ENCODE peak calls at places on chromosomes 6 and 20, in ten cellular contexts. One of them, this sample, is unnamed.

GRCh38 chr6:5095236-5095635 is 10.1 kb downstream of the PPP1R3G start:
- DNase-seq in endodermal cell: no peak
- DNase-seq in esophagus squamous epithelium: no peak
- DNase-seq in tibial artery: no peak
- DNase-seq in transverse colon: no peak
- DNase-seq in mammary epithelial cell: no peak
- DNase-seq in foreskin keratinocyte: no peak
- DNase-seq in testis: no peak
- DNase-seq in osteoblast: no peak
- DNase-seq in uterus: no peak
- DNase-seq in this sample: no peak

GRCh38 chr6:90233994-90234393 is 62.6 kb downstream of the BACH2 start:
- DNase-seq in mammary epithelial cell: no peak
- DNase-seq in osteoblast: no peak
- DNase-seq in tibial artery: no peak
- DNase-seq in transverse colon: peak; percentile 17
- DNase-seq in endodermal cell: no peak
- DNase-seq in foreskin keratinocyte: no peak
- DNase-seq in esophagus squamous epithelium: no peak
- DNase-seq in testis: no peak
- DNase-seq in uterus: no peak
- DNase-seq in this sample: no peak

GRCh38 chr6:144662812-144663211 is 377.7 kb downstream of the UTRN start:
- DNase-seq in mammary epithelial cell: peak; percentile 35
- DNase-seq in esophagus squamous epithelium: no peak
- DNase-seq in testis: no peak
- DNase-seq in foreskin keratinocyte: peak; percentile 78
- DNase-seq in transverse colon: no peak
- DNase-seq in endodermal cell: no peak
- DNase-seq in tibial artery: no peak
- DNase-seq in osteoblast: no peak
- DNase-seq in uterus: no peak
- DNase-seq in this sample: peak; percentile 7

GRCh38 chr6:37766717-37767116 is 52.8 kb upstream of the ZFAND3 start:
- DNase-seq in uterus: no peak
- DNase-seq in mammary epithelial cell: no peak
- DNase-seq in transverse colon: no peak
- DNase-seq in foreskin keratinocyte: no peak
- DNase-seq in testis: no peak
- DNase-seq in esophagus squamous epithelium: no peak
- DNase-seq in endodermal cell: no peak
- DNase-seq in tibial artery: no peak
- DNase-seq in osteoblast: no peak
- DNase-seq in this sample: no peak

GRCh38 chr20:37243937-37244571 is 17.6 kb downstream of the GHRH start:
- DNase-seq in testis: peak; percentile 34
- DNase-seq in uterus: no peak
- DNase-seq in tibial artery: no peak
- DNase-seq in endodermal cell: no peak
- DNase-seq in transverse colon: no peak
- DNase-seq in foreskin keratinocyte: no peak
- DNase-seq in mammary epithelial cell: no peak
- DNase-seq in osteoblast: no peak
- DNase-seq in esophagus squamous epithelium: no peak
- DNase-seq in this sample: no peak

GRCh38 chr6:16524380-16524707 is 236.9 kb downstream of the ATXN1 start:
- DNase-seq in tibial artery: no peak
- DNase-seq in esophagus squamous epithelium: no peak
- DNase-seq in foreskin keratinocyte: no peak
- DNase-seq in mammary epithelial cell: peak; percentile 44
- DNase-seq in testis: no peak
- DNase-seq in osteoblast: no peak
- DNase-seq in endodermal cell: no peak
- DNase-seq in transverse colon: no peak
- DNase-seq in uterus: no peak
- DNase-seq in this sample: no peak

GRCh38 chr6:73521351-73522254 is 771 bp upstream of the EEF1A1 start:
- DNase-seq in foreskin keratinocyte: peak; percentile 88
- DNase-seq in osteoblast: peak; percentile 92
- DNase-seq in testis: peak; percentile 75
- DNase-seq in uterus: no peak
- DNase-seq in endodermal cell: no peak
- DNase-seq in transverse colon: no peak
- DNase-seq in tibial artery: peak; percentile 74
- DNase-seq in mammary epithelial cell: peak; percentile 80
- DNase-seq in esophagus squamous epithelium: peak; percentile 76
- DNase-seq in this sample: peak; percentile 69

GRCh38 chr6:7673063-7673536 is 52.8 kb upstream of the BMP6 start:
- DNase-seq in testis: peak; percentile 20
- DNase-seq in osteoblast: peak; percentile 76
- DNase-seq in endodermal cell: peak; percentile 89
- DNase-seq in tibial artery: peak; percentile 29
- DNase-seq in foreskin keratinocyte: peak; percentile 52
- DNase-seq in esophagus squamous epithelium: no peak
- DNase-seq in uterus: peak; percentile 30
- DNase-seq in mammary epithelial cell: peak; percentile 81
- DNase-seq in transverse colon: peak; percentile 63
- DNase-seq in this sample: peak; percentile 88

GRCh38 chr6:15907914-15908518 is 220.9 kb upstream of the MYLIP start:
- DNase-seq in uterus: no peak
- DNase-seq in transverse colon: peak; percentile 15
- DNase-seq in osteoblast: no peak
- DNase-seq in testis: no peak
- DNase-seq in esophagus squamous epithelium: no peak
- DNase-seq in foreskin keratinocyte: peak; percentile 89
- DNase-seq in endodermal cell: no peak
- DNase-seq in mammary epithelial cell: peak; percentile 9
- DNase-seq in tibial artery: no peak
- DNase-seq in this sample: peak; percentile 56

GRCh38 chr6:71621918-71622519 is 264.3 kb upstream of the RIMS1 start:
- DNase-seq in mammary epithelial cell: no peak
- DNase-seq in transverse colon: no peak
- DNase-seq in foreskin keratinocyte: no peak
- DNase-seq in uterus: no peak
- DNase-seq in osteoblast: no peak
- DNase-seq in endodermal cell: no peak
- DNase-seq in testis: no peak
- DNase-seq in tibial artery: no peak
- DNase-seq in esophagus squamous epithelium: no peak
- DNase-seq in this sample: peak; percentile 3
- TF ChIP-seq CTCF in mammary epithelial cell: peak; percentile 42
- TF ChIP-seq CTCF in transverse colon: no peak
- TF ChIP-seq CTCF in foreskin keratinocyte: peak; percentile 61
- TF ChIP-seq CTCF in uterus: no peak
- TF ChIP-seq CTCF in osteoblast: peak; percentile 57
- TF ChIP-seq CTCF in endodermal cell: peak; percentile 81
- TF ChIP-seq CTCF in testis: no peak
- TF ChIP-seq CTCF in tibial artery: peak; percentile 53
- TF ChIP-seq CTCF in esophagus squamous epithelium: no peak
- TF ChIP-seq CTCF in this sample: no peak

DNA sequence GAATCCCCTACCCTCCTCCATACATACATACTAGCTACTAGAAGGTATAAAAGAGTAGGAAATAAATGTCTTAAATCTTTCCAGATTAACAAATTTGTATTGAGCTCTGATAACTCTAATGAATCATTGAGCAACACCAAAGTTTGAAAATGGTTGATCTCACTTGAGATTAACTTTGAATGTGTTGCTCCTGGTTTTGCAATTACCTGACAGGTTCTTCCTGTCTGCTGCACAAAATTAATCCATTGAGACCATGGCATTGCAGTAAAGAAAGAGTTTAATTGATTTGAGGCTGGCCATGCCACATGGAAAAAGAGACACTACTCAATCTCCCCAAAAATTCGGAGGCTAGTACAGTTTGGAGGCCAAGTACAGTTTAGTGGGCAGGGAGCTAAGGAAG is 21.3 kb upstream of the EZR start:
- DNase-seq in testis: no peak
- DNase-seq in endodermal cell: no peak
- DNase-seq in tibial artery: no peak
- DNase-seq in uterus: no peak
- DNase-seq in transverse colon: no peak
- DNase-seq in mammary epithelial cell: no peak
- DNase-seq in osteoblast: no peak
- DNase-seq in foreskin keratinocyte: no peak
- DNase-seq in esophagus squamous epithelium: no peak
- DNase-seq in this sample: no peak
- H3K27ac ChIP-seq in testis: no peak overlapping the region
- H3K27ac ChIP-seq in endodermal cell: no peak overlapping the region
- H3K27ac ChIP-seq in tibial artery: no peak overlapping the region
- H3K27ac ChIP-seq in uterus: no peak overlapping the region
- H3K27ac ChIP-seq in transverse colon: no peak overlapping the region
- H3K27ac ChIP-seq in mammary epithelial cell: no peak overlapping the region
- H3K27ac ChIP-seq in osteoblast: no peak overlapping the region
- H3K27ac ChIP-seq in foreskin keratinocyte: no peak overlapping the region
- H3K27ac ChIP-seq in esophagus squamous epithelium: no peak overlapping the region
- H3K27ac ChIP-seq in this sample: no peak overlapping the region

DNA sequence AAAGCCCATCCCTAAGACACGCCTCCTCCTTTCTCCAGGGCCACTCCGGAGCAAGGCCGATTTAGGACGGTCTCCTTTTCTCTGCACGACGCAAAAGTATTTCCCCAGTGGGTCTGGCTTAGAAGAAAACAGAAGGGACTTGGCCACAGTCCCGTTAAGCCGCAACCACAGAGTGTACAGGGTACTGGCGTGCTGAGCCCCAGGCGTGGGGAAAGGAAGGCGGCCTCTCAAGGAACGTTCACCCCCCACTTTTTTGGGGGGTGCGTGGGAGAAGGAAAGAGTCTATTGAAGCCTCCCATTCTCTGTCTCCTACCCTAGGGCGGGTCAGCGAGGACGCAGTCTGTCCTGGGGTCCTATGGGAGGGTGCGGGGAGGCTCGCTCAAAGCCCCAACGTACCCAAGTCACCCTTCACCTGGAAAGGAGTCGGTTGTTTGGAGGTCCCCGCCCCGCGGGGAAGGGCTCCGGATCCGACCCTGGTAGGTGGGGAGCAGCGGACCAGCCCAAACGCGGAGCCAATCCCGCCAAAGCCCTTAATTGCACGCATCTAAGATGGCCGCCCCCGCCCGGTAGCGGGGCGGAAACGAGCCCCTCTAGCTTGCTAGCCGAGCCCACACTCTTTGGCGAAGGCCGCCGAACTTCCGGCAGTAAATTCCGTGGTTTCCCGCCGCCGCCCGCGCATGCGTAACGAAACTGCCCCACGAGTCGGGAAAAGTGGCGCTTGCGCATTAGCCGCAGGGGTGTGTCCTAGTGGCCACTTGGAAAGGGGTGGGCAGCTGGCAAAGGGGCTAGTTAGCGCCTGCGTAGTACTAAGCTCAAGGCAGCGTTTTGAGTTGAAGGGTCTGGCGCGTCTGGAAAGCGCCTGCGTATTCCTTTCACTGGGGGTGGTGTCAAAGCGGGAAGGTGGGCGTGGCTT is at the start of gene OARD1:
- DNase-seq in testis: peak; percentile 99
- DNase-seq in foreskin keratinocyte: peak; percentile 99
- DNase-seq in esophagus squamous epithelium: peak; percentile 99
- DNase-seq in transverse colon: peak; percentile 99
- DNase-seq in mammary epithelial cell: peak; percentile 99
- DNase-seq in osteoblast: peak; percentile 97
- DNase-seq in endodermal cell: peak; percentile 100
- DNase-seq in tibial artery: peak; percentile 99
- DNase-seq in uterus: peak; percentile 100
- DNase-seq in this sample: peak; percentile 99
- TF ChIP-seq CTCF in testis: peak; percentile 15
- TF ChIP-seq CTCF in foreskin keratinocyte: no peak
- TF ChIP-seq CTCF in esophagus squamous epithelium: no peak
- TF ChIP-seq CTCF in transverse colon: peak; percentile 18
- TF ChIP-seq CTCF in mammary epithelial cell: no peak
- TF ChIP-seq CTCF in osteoblast: no peak
- TF ChIP-seq CTCF in endodermal cell: no peak
- TF ChIP-seq CTCF in tibial artery: no peak
- TF ChIP-seq CTCF in uterus: peak; percentile 2
- TF ChIP-seq CTCF in this sample: no peak

DNA sequence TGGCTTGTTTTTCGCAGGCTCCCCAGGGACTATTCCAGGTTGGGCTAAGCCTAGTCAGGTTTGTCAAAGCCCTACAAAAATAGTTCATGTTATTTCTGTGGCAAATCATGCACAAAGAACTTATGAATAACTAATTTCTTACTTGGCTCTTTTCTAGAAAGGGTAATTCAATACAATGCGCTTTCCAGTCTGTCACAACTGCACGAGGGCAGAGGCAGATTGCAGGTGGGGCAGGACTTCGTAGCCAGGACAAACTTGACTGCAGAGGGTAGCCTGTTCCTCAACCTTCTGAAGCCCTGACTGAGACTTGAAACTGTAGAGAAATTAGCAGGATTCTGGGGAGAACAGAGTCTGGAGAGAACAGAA is 253.5 kb downstream of the QKI start:
- DNase-seq in osteoblast: no peak
- DNase-seq in transverse colon: no peak
- DNase-seq in mammary epithelial cell: no peak
- DNase-seq in endodermal cell: no peak
- DNase-seq in uterus: no peak
- DNase-seq in esophagus squamous epithelium: no peak
- DNase-seq in testis: no peak
- DNase-seq in foreskin keratinocyte: no peak
- DNase-seq in tibial artery: no peak
- DNase-seq in this sample: no peak
- H3K27ac ChIP-seq in osteoblast: no peak overlapping the region
- H3K27ac ChIP-seq in transverse colon: no peak overlapping the region
- H3K27ac ChIP-seq in mammary epithelial cell: no peak overlapping the region
- H3K27ac ChIP-seq in endodermal cell: no peak overlapping the region
- H3K27ac ChIP-seq in uterus: no peak overlapping the region
- H3K27ac ChIP-seq in esophagus squamous epithelium: no peak overlapping the region
- H3K27ac ChIP-seq in testis: no peak overlapping the region
- H3K27ac ChIP-seq in foreskin keratinocyte: no peak overlapping the region
- H3K27ac ChIP-seq in tibial artery: no peak overlapping the region
- H3K27ac ChIP-seq in this sample: no peak overlapping the region

This sample was measured in RWPE1.